ENCODE peak calls at places on chromosomes 5 and 9, in seven cellular contexts. C, R, W, I, O, U and Q are unnamed samples.

GRCh38 chr9:27784999-27785713 is 211.9 kb upstream of the C9orf72 start:
- DNase-seq in U (no peak), C (no peak), W (no peak), O (no peak), I (no peak), R (no peak), Q (no peak)

GRCh38 chr9:127021664-127022337 is 100.6 kb downstream of the ANGPTL2 start:
- DNase-seq in O (peak; percentile 37), W (no peak), R (no peak), I (no peak), U (peak; percentile 100), C (peak; percentile 98), Q (peak; percentile 85)

GRCh38 chr9:75488714-75489100 is 400.4 kb downstream of the OSTF1 start:
- DNase-seq in R (no peak), I (no peak), U (no peak), O (no peak), W (no peak), C (no peak), Q (no peak)

GRCh38 chr9:133257398-133258053 is 17.5 kb downstream of the ABO start:
- DNase-seq in U (no peak), W (no peak), O (no peak), I (no peak), C (no peak), R (no peak), Q (peak; percentile 38)

GRCh38 chr5:72441094-72441723 is 66.0 kb downstream of the ZNF366 start:
- DNase-seq in C (peak; percentile 20), I (no peak), R (no peak), W (no peak), U (peak; percentile 31), O (no peak), Q (no peak)

GRCh38 chr9:124448019-124448418 is 2.2 kb upstream of the ADGRD2 start:
- DNase-seq in R (no peak), W (no peak), C (no peak), I (no peak), U (no peak), O (no peak), Q (peak; percentile 31)

GRCh38 chr5:5353681-5354080 is 68.8 kb upstream of the ICE1 start:
- DNase-seq in R (no peak), U (no peak), W (no peak), I (no peak), O (no peak), C (no peak), Q (no peak)

GRCh38 chr9:11973011-11973410 is 720.2 kb upstream of the TYRP1 start:
- DNase-seq in R (no peak), U (no peak), I (no peak), W (no peak), O (no peak), C (peak; percentile 0), Q (no peak)

GRCh38 chr5:169126376-169127043 is 174.4 kb downstream of the SLIT3 start:
- DNase-seq in W (no peak), R (no peak), O (no peak), C (peak; percentile 63), I (no peak), U (no peak), Q (peak; percentile 80)

GRCh38 chr9:135077497-135078200 is 9.8 kb upstream of the OLFM1 start:
- DNase-seq in C (peak; percentile 59), O (peak; percentile 84), I (no peak), W (no peak), U (no peak), R (peak; percentile 12), Q (peak; percentile 95)

GRCh38 chr5:53480474-53481353 is at the start of gene FST:
- DNase-seq in W (no peak), O (peak; percentile 88), I (peak; percentile 72), C (peak; percentile 77), R (peak; percentile 2), U (peak; percentile 36), Q (peak; percentile 76)

GRCh38 chr5:143139585-143139984 is 263.9 kb downstream of the NR3C1 start:
- DNase-seq in U (no peak), R (no peak), C (no peak), O (no peak), I (no peak), W (no peak), Q (no peak)

GRCh38 chr5:170552486-170553122 is 48.8 kb downstream of the KCNIP1 start:
- DNase-seq in U (peak; percentile 88), I (peak; percentile 9), O (peak; percentile 53), W (no peak), R (no peak), C (peak; percentile 58), Q (peak; percentile 95)

GRCh38 chr5:18314192-18314778 is 680.0 kb downstream of the TAF11L14 start:
- DNase-seq in I (no peak), W (peak; percentile 6), O (peak; percentile 26), C (peak; percentile 50), R (no peak), U (peak; percentile 20), Q (peak; percentile 68)

GRCh38 chr9:134830126-134830525 is 50.5 kb upstream of the FCN2 start:
- DNase-seq in W (no peak), O (no peak), R (no peak), U (no peak), I (no peak), C (no peak), Q (no peak)

GRCh38 chr5:135952683-135953082 is 2.1 kb downstream of the LECT2 start:
- DNase-seq in I (no peak), C (no peak), W (no peak), U (no peak), O (no peak), R (no peak), Q (no peak)

GRCh38 chr5:36740259-36740898 is 134.0 kb downstream of the SLC1A3 start:
- DNase-seq in U (peak; percentile 71), I (no peak), O (no peak), C (no peak), R (no peak), W (no peak), Q (no peak)

GRCh38 chr9:96135071-96135825 is 166.7 kb downstream of the HSD17B3 start:
- DNase-seq in O (no peak), C (peak; percentile 72), U (peak; percentile 60), I (no peak), W (no peak), R (no peak), Q (peak; percentile 88)

GRCh38 chr9:135718616-135719015 is 16.6 kb downstream of the KCNT1 start:
- DNase-seq in U (peak; percentile 7), C (peak; percentile 58), I (no peak), W (peak; percentile 12), O (no peak), R (peak; percentile 32), Q (peak; percentile 99)

GRCh38 chr9:132404228-132404881 is 2.3 kb downstream of the TTF1 start:
- DNase-seq in U (no peak), W (no peak), O (no peak), I (no peak), R (no peak), C (no peak), Q (no peak)

GRCh38 chr9:133148351-133149129 is 15.2 kb downstream of the GBGT1 start:
- DNase-seq in C (peak; percentile 70), W (no peak), U (peak; percentile 38), R (peak; percentile 55), I (peak; percentile 31), O (peak; percentile 48), Q (peak; percentile 94)

GRCh38 chr5:20351849-20352248 is 363.8 kb upstream of the CDH18 start:
- DNase-seq in R (no peak), I (no peak), U (no peak), W (no peak), O (no peak), C (no peak), Q (no peak)

GRCh38 chr5:2496126-2496525 is 255.4 kb downstream of the IRX2 start:
- DNase-seq in W (no peak), U (no peak), R (no peak), C (no peak), I (no peak), O (no peak), Q (no peak)

DNA sequence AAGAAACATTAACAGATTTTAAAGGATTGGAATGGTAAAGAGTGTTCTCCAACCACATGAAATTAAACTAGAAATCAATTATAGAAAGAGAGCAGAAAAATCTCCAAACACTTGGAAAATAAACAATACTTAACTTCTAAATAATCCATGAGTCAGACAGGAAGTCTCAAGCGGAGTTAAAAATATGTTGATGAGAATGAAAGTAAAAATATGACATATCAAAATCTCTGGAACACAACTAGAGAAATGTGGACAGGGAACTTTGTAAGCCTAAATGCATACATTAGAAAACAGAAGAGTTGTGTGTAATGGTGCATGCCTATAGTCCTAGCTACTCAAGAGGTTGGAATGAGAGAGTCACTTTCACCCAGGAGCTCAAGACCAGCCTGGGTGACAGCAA is 47.9 kb upstream of the ZNF618 start:
- DNase-seq in R (no peak), U (peak; percentile 8), O (no peak), C (peak; percentile 9), W (no peak), I (no peak), Q (no peak)
- H2AFZ ChIP-seq in R (no peak overlapping the region), U (no peak overlapping the region), O (no peak overlapping the region), C (peak overlapping the region; percentile 32), W (no peak overlapping the region), I (no peak overlapping the region), Q (peak overlapping the region; percentile 94)

GRCh38 chr9:90156318-90156717 is 486.3 kb downstream of the DIRAS2 start:
- DNase-seq in W (no peak), U (no peak), C (no peak), I (no peak), O (no peak), R (no peak), Q (no peak)
- H2AFZ ChIP-seq in W (no peak overlapping the region), U (no peak overlapping the region), C (no peak overlapping the region), I (no peak overlapping the region), O (no peak overlapping the region), R (no peak overlapping the region), Q (no peak overlapping the region)

DNA sequence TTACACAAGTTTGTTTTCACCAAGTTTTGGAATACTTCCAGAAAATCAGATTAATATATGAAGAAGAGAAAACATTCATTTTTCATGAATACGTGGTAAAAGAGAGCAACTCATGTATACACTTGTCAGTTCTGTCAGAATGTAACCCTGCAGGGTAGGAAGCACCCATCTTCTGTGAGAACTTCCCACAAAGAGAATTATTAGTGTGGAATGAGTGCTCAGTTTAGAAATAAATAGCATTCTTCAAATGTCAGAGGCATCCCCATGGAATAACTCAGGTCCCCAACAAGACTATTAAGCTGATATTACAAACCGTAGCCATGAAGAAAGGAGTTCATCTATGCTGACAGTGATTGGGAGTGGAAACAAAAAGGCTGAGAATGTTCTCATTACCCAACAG is 45.2 kb downstream of the EPB41L4A start:
- DNase-seq in R (no peak), I (no peak), U (no peak), W (no peak), C (no peak), O (no peak), Q (peak; percentile 17)
- H2AFZ ChIP-seq in R (no peak overlapping the region), I (no peak overlapping the region), U (no peak overlapping the region), W (no peak overlapping the region), C (no peak overlapping the region), O (no peak overlapping the region), Q (no peak overlapping the region)

DNA sequence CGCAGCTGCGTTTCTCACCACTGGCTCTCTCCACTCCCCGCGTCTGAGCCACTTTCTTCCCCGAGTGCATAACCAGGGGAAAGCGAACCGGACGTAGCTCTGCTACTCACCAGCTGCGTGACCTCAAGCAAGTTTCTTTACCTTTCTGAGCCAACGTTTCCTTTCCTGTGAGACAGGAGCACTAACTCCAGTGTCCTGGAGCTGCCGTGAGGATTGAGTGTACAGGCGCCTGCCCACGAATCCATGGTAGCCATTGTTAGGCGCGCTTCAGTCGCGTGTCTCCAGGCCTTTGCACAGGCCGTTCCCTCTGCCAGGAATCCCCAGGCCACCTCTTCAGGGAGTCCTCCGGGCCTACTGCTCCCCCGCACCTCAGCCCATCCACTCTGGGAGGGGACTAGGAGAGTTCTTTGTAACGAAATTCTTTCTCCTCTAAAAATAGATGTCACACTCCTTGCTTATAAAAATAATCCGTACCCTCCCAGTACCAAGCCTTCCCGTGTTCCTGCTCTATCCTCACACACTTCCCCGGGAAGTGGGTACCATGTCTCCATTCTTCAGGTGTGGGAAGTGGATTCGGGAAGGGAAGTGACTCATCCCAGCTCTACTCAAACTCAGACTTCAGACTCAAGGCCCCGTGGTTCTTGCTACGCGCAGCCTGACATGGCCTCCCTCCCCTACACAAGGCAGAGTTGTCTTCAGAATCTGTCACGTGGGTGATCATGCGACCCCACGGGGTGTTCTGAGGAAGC is 16.2 kb upstream of the CRB2 start:
- DNase-seq in R (no peak), C (no peak), O (no peak), W (no peak), U (no peak), I (no peak), Q (peak; percentile 26)
- H2AFZ ChIP-seq in R (no peak overlapping the region), C (no peak overlapping the region), O (peak overlapping the region; percentile 64), W (no peak overlapping the region), U (peak overlapping the region; percentile 44), I (peak overlapping the region; percentile 64), Q (peak overlapping the region; percentile 55)